ENCODE peak calls at places on chromosomes 2 and 18, in six cellular contexts. B, H, R, A, G and X are unnamed samples.

GRCh38 chr18:79496237-79496977 is 100.7 kb downstream of the NFATC1 start:
- DNase-seq in B (no peak), H (no peak), R (no peak), A (no peak), G (no peak), X (no peak)

GRCh38 chr18:45639424-45639823 is 24.1 kb downstream of the SLC14A2 start:
- DNase-seq in B (no peak), H (no peak), R (no peak), A (no peak), G (no peak), X (no peak)

GRCh38 chr2:148613231-148614023 is 31.1 kb upstream of the EPC2 start:
- DNase-seq in B (no peak), H (no peak), R (no peak), A (no peak), G (no peak), X (no peak)

GRCh38 chr2:207933396-207934045 is 91.8 kb downstream of the PLEKHM3 start:
- DNase-seq in B (no peak), H (no peak), R (no peak), A (no peak), G (no peak), X (peak)

GRCh38 chr2:219553463-219553862 is 9.6 kb downstream of the TMEM198 start:
- DNase-seq in B (no peak), H (no peak), R (no peak), A (no peak), G (no peak), X (no peak)

GRCh38 chr2:189641565-189641964 is 19.7 kb upstream of the ASNSD1 start:
- DNase-seq in B (no peak), H (no peak), R (no peak), A (no peak), G (no peak), X (no peak)

GRCh38 chr2:116874021-116874420 is 940.5 kb upstream of the DDX18 start:
- DNase-seq in B (no peak), H (no peak), R (no peak), A (no peak), G (no peak), X (no peak)

GRCh38 chr2:200787351-200788128 is 24.2 kb upstream of the BZW1 start:
- DNase-seq in B (peak), H (no peak), R (no peak), A (no peak), G (no peak), X (no peak)

GRCh38 chr2:229084467-229084866 is 186.6 kb downstream of the PID1 start:
- DNase-seq in B (no peak), H (no peak), R (no peak), A (no peak), G (no peak), X (no peak)

GRCh38 chr2:149033716-149034115 is 4.8 kb upstream of the LYPD6B start:
- DNase-seq in B (no peak), H (no peak), R (no peak), A (peak), G (no peak), X (no peak)

GRCh38 chr2:99809259-99809900 is 319.6 kb upstream of the REV1 start:
- DNase-seq in B (no peak), H (no peak), R (no peak), A (no peak), G (no peak), X (no peak)

GRCh38 chr2:22274611-22275010 is 1110.4 kb upstream of the KLHL29 start:
- DNase-seq in B (no peak), H (no peak), R (no peak), A (no peak), G (peak), X (no peak)

GRCh38 chr18:58860747-58861224 is 3.9 kb upstream of the ZNF532 start:
- DNase-seq in B (no peak), H (no peak), R (no peak), A (no peak), G (no peak), X (peak)

GRCh38 chr2:27489498-27490397 is at the start of gene IFT172:
- DNase-seq in B (peak), H (peak), R (peak), A (peak), G (peak), X (peak)

GRCh38 chr18:77208969-77209368 is 40.7 kb upstream of the GALR1 start:
- DNase-seq in B (no peak), H (no peak), R (no peak), A (no peak), G (no peak), X (peak)

GRCh38 chr2:71933467-71934319 is 214.0 kb downstream of the CYP26B1 start:
- DNase-seq in B (no peak), H (no peak), R (peak), A (no peak), G (no peak), X (no peak)

GRCh38 chr2:44852594-44852993 is 88.9 kb upstream of the SIX3 start:
- DNase-seq in B (no peak), H (no peak), R (no peak), A (no peak), G (no peak), X (no peak)

GRCh38 chr2:31401580-31401979 is 13.0 kb downstream of the XDH start:
- DNase-seq in B (peak), H (no peak), R (no peak), A (no peak), G (no peak), X (no peak)

GRCh38 chr2:98909381-98910211 is 26.4 kb downstream of the CRACDL start:
- DNase-seq in B (peak), H (no peak), R (peak), A (peak), G (no peak), X (no peak)

GRCh38 chr2:177535000-177535399 is 142.4 kb downstream of the AGPS start:
- DNase-seq in B (no peak), H (no peak), R (no peak), A (no peak), G (no peak), X (no peak)

GRCh38 chr18:55251186-55251995 is 292.1 kb upstream of the CCDC68 start:
- DNase-seq in B (no peak), H (no peak), R (no peak), A (peak), G (no peak), X (no peak)

GRCh38 chr2:143117225-143117624 is 12.0 kb upstream of the ARHGAP15 start:
- DNase-seq in B (no peak), H (no peak), R (no peak), A (no peak), G (no peak), X (no peak)

GRCh38 chr2:99883356-99883867 is 259.0 kb downstream of the AFF3 start:
- DNase-seq in B (no peak), H (no peak), R (no peak), A (no peak), G (no peak), X (no peak)

GRCh38 chr2:216394888-216395287 is 17.4 kb upstream of the SMARCAL1 start:
- DNase-seq in B (no peak), H (no peak), R (no peak), A (no peak), G (no peak), X (no peak)

GRCh38 chr18:74337912-74338309 is 22.3 kb downstream of the C18orf63 start:
- DNase-seq in B (no peak), H (no peak), R (no peak), A (no peak), G (no peak), X (no peak)

GRCh38 chr2:22692751-22693150 is 692.2 kb upstream of the KLHL29 start:
- DNase-seq in B (no peak), H (no peak), R (no peak), A (no peak), G (no peak), X (no peak)

GRCh38 chr2:131036269-131036668 is 57.0 kb downstream of the FAM168B start:
- DNase-seq in B (no peak), H (no peak), R (no peak), A (no peak), G (no peak), X (no peak)

GRCh38 chr18:13448028-13448795 is 229.7 kb downstream of the LDLRAD4 start:
- DNase-seq in B (no peak), H (no peak), R (no peak), A (no peak), G (no peak), X (no peak)

GRCh38 chr2:83971547-83971946 is 487.5 kb downstream of the SUCLG1 start:
- DNase-seq in B (no peak), H (no peak), R (no peak), A (no peak), G (no peak), X (no peak)

GRCh38 chr2:128284841-128285240 is 33.8 kb downstream of the HS6ST1 start:
- DNase-seq in B (no peak), H (no peak), R (no peak), A (no peak), G (no peak), X (no peak)

GRCh38 chr2:128578406-128579385 is 260.0 kb upstream of the HS6ST1 start:
- DNase-seq in B (no peak), H (no peak), R (no peak), A (no peak), G (no peak), X (no peak)

GRCh38 chr2:44753552-44754285 is 187.8 kb upstream of the SIX3 start:
- DNase-seq in B (no peak), H (no peak), R (no peak), A (no peak), G (no peak), X (no peak)

GRCh38 chr2:69567157-69567908 is 76.2 kb downstream of the AAK1 start:
- DNase-seq in B (peak), H (no peak), R (no peak), A (no peak), G (no peak), X (no peak)